ENCODE peak calls at places on chromosomes 4 and X, in six cellular contexts. One of them, this sample, is unnamed.

GRCh38 chrX:151458824-151459223 is 61.8 kb downstream of the VMA21 start:
- DNase-seq in activated CD4-positive, alpha-beta T cell treated with anti-CD3 and anti-CD28 coated beads, Interleukin-2, amount 50 U/mL, for 48 hours: no peak
- DNase-seq in cardiac fibroblast: peak
- DNase-seq in fibroblast of mammary gland: no peak
- DNase-seq in heart left ventricle: no peak
- DNase-seq in tibial artery: no peak
- DNase-seq in this sample: no peak

GRCh38 chrX:131845771-131846170 is 177.3 kb upstream of the STK26 start:
- DNase-seq in activated CD4-positive, alpha-beta T cell treated with anti-CD3 and anti-CD28 coated beads, Interleukin-2, amount 50 U/mL, for 48 hours: no peak
- DNase-seq in cardiac fibroblast: no peak
- DNase-seq in fibroblast of mammary gland: no peak
- DNase-seq in heart left ventricle: no peak
- DNase-seq in tibial artery: no peak
- DNase-seq in this sample: no peak

GRCh38 chr4:109436504-109436903 is 2.9 kb downstream of the SEC24B start:
- DNase-seq in activated CD4-positive, alpha-beta T cell treated with anti-CD3 and anti-CD28 coated beads, Interleukin-2, amount 50 U/mL, for 48 hours: no peak
- DNase-seq in cardiac fibroblast: no peak
- DNase-seq in fibroblast of mammary gland: no peak
- DNase-seq in heart left ventricle: no peak
- DNase-seq in tibial artery: no peak
- DNase-seq in this sample: no peak

GRCh38 chr4:72983706-72984105 is 85.8 kb downstream of the COX18 start:
- DNase-seq in activated CD4-positive, alpha-beta T cell treated with anti-CD3 and anti-CD28 coated beads, Interleukin-2, amount 50 U/mL, for 48 hours: no peak
- DNase-seq in cardiac fibroblast: no peak
- DNase-seq in fibroblast of mammary gland: no peak
- DNase-seq in heart left ventricle: no peak
- DNase-seq in tibial artery: no peak
- DNase-seq in this sample: no peak

GRCh38 chr4:38634047-38634759 is 29.8 kb upstream of the KLF3 start:
- DNase-seq in activated CD4-positive, alpha-beta T cell treated with anti-CD3 and anti-CD28 coated beads, Interleukin-2, amount 50 U/mL, for 48 hours: no peak
- DNase-seq in cardiac fibroblast: no peak
- DNase-seq in fibroblast of mammary gland: no peak
- DNase-seq in heart left ventricle: no peak
- DNase-seq in tibial artery: no peak
- DNase-seq in this sample: no peak

GRCh38 chr4:128168701-128169100 is 107.6 kb downstream of the LARP1B start:
- DNase-seq in activated CD4-positive, alpha-beta T cell treated with anti-CD3 and anti-CD28 coated beads, Interleukin-2, amount 50 U/mL, for 48 hours: no peak
- DNase-seq in cardiac fibroblast: no peak
- DNase-seq in fibroblast of mammary gland: no peak
- DNase-seq in heart left ventricle: no peak
- DNase-seq in tibial artery: no peak
- DNase-seq in this sample: no peak

GRCh38 chr4:41121906-41122305 is 92.4 kb downstream of the APBB2 start:
- DNase-seq in activated CD4-positive, alpha-beta T cell treated with anti-CD3 and anti-CD28 coated beads, Interleukin-2, amount 50 U/mL, for 48 hours: no peak
- DNase-seq in cardiac fibroblast: no peak
- DNase-seq in fibroblast of mammary gland: no peak
- DNase-seq in heart left ventricle: no peak
- DNase-seq in tibial artery: no peak
- DNase-seq in this sample: no peak

GRCh38 chrX:30627818-30628652 is 25.2 kb upstream of the GK start:
- DNase-seq in activated CD4-positive, alpha-beta T cell treated with anti-CD3 and anti-CD28 coated beads, Interleukin-2, amount 50 U/mL, for 48 hours: no peak
- DNase-seq in cardiac fibroblast: peak
- DNase-seq in fibroblast of mammary gland: peak
- DNase-seq in heart left ventricle: no peak
- DNase-seq in tibial artery: no peak
- DNase-seq in this sample: no peak

This sample was measured in uterus.